ENCODE peak calls at places on chromosomes 11 and 22, in four cellular contexts. I is HL-60, E is body of pancreas, A is GM20000. Q is an unnamed sample.
A peak's percentile ranks its signal among the peaks of the same experiment; 100 is the strongest.

GRCh38 chr11:45918331-45918941 is 759 bp upstream of the PEX16 start:
- DNase-seq in E (peak; percentile 88), A (peak; percentile 89), I (no peak), Q (peak; percentile 87)

GRCh38 chr22:25478111-25478510 is 86.4 kb upstream of the GRK3 start:
- DNase-seq in I (no peak), A (no peak), E (no peak), Q (no peak)

GRCh38 chr22:31605851-31606585 is 56.0 kb downstream of the PISD start:
- DNase-seq in A (no peak), I (no peak), E (no peak), Q (no peak)

GRCh38 chr11:73258104-73258684 is 13.9 kb upstream of the P2RY6 start:
- DNase-seq in E (no peak), A (no peak), I (no peak), Q (no peak)

GRCh38 chr11:26703792-26704191 is 18.1 kb downstream of the SLC5A12 start:
- DNase-seq in A (no peak), E (no peak), I (no peak), Q (no peak)

GRCh38 chr11:63177872-63178271 is 33.9 kb upstream of the SLC22A24 start:
- DNase-seq in E (no peak), I (no peak), A (no peak), Q (no peak)

GRCh38 chr22:17164392-17165024 is 5.4 kb upstream of the HDHD5 start:
- DNase-seq in E (no peak), I (no peak), A (no peak), Q (no peak)

GRCh38 chr11:45580399-45580798 is 85.0 kb downstream of the CHST1 start:
- DNase-seq in E (no peak), I (no peak), A (no peak), Q (peak; percentile 28)

GRCh38 chr11:129375731-129376657 is at the start of gene BARX2:
- DNase-seq in A (peak; percentile 55), E (peak; percentile 77), I (no peak), Q (no peak)

GRCh38 chr11:129313588-129314288 is 61.9 kb upstream of the BARX2 start:
- DNase-seq in A (no peak), E (peak; percentile 38), I (no peak), Q (no peak)

GRCh38 chr11:65427691-65428577 is 5.3 kb downstream of the NEAT1 start:
- DNase-seq in I (peak; percentile 48), A (no peak), E (peak; percentile 64), Q (no peak)

GRCh38 chr11:56932572-56933235 is 56.0 kb upstream of the OR5AK2 start:
- DNase-seq in E (no peak), A (no peak), I (no peak), Q (peak; percentile 60)

GRCh38 chr11:2567026-2567671 is 122.3 kb downstream of the KCNQ1 start:
- DNase-seq in A (no peak), E (no peak), I (no peak), Q (no peak)

GRCh38 chr22:41940853-41941765 is 5.8 kb downstream of the CENPM start:
- DNase-seq in E (peak; percentile 88), A (peak; percentile 67), I (peak; percentile 65), Q (peak; percentile 88)

GRCh38 chr11:17572359-17572690 is 25.3 kb downstream of the OTOG start:
- DNase-seq in A (no peak), I (no peak), E (no peak), Q (no peak)

GRCh38 chr22:49918911-49919881 is 762 bp downstream of the CRELD2 start:
- DNase-seq in E (peak; percentile 22), I (no peak), A (no peak), Q (no peak)

GRCh38 chr22:39913886-39914285 is 13.0 kb downstream of the GRAP2 start:
- DNase-seq in E (no peak), I (no peak), A (no peak), Q (no peak)

GRCh38 chr11:130611791-130612251 is 163.4 kb downstream of the ADAMTS15 start:
- DNase-seq in A (no peak), I (no peak), E (no peak), Q (no peak)

GRCh38 chr22:50606561-50607365 is 6.2 kb downstream of the MAPK8IP2 start:
- DNase-seq in A (peak; percentile 29), I (no peak), E (no peak), Q (no peak)

GRCh38 chr11:65559951-65560537 is 1.9 kb upstream of the LTBP3 start:
- DNase-seq in E (peak; percentile 48), A (no peak), I (no peak), Q (peak; percentile 63)

GRCh38 chr22:19359554-19360299 is 68.2 kb upstream of the CLTCL1 start:
- DNase-seq in E (no peak), A (no peak), I (no peak), Q (no peak)

GRCh38 chr11:70727899-70728620 is 329.7 kb downstream of the CTTN start:
- DNase-seq in E (no peak), A (no peak), I (no peak), Q (no peak)

GRCh38 chr11:116610190-116610589 is 162.6 kb downstream of the BUD13 start:
- DNase-seq in I (no peak), A (no peak), E (no peak), Q (no peak)

DNA sequence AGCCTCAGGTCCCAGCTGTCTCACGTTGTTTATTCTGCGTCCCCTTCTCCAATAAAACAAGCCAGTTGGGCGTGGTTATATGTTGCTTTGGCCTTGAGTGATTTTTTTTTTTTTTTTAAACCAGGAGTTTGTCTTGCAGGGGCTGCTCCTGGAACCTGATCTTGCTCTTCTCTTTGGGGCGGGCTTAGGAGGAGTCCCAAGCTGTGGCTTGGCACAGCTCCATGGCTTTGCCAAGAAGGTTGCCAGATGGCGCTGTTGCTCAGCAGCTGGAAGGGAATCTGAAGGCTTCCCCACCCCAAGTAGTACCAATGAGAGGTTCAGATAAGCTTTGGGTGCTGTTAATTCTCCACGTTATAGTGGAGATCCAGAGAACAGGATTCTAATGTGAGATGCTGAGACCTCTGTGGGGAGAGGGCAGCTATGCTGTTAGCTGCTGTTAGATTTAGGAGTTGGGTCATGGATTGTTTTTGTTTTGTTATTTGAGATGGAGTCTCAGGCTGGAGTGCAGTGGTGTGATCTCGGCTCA is 2.0 kb upstream of the FERMT3 start:
- DNase-seq in E (peak; percentile 93), I (peak; percentile 84), A (peak; percentile 79), Q (peak; percentile 78)
- TF ChIP-seq CTCF in E (peak; percentile 87), I (peak; percentile 86), A (peak; percentile 76), Q (peak; percentile 12)

GRCh38 chr11:126886636-126887035 is 113.9 kb downstream of the KIRREL3 start:
- DNase-seq in I (no peak), E (no peak), A (no peak), Q (no peak)
- TF ChIP-seq CTCF in I (no peak), E (no peak), A (no peak), Q (no peak)

DNA sequence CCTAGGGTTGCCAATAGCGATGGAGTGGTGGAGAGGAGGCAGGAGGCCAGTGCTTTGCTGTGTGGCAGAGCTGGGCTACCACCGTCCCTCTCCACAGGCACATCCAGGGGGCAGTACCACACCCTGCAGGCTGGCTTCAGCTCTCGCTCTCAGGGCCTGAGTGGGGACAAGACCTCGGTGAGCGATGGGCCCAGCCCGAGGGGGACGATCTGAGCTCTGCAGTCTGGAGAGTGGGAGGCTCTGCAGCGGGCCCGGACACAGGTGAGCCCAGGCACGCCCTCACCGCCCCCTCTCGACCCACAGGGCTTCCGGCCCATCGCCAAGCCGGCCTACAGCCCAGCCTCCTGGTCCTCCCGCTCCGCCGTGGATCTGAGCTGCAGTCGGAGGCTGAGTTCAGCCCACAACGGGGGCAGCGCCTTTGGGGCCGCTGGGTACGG is 2.5 kb downstream of the PKP3 start:
- DNase-seq in I (no peak), E (no peak), A (peak; percentile 71), Q (no peak)
- TF ChIP-seq CTCF in I (peak; percentile 19), E (peak; percentile 6), A (no peak), Q (peak; percentile 24)

DNA sequence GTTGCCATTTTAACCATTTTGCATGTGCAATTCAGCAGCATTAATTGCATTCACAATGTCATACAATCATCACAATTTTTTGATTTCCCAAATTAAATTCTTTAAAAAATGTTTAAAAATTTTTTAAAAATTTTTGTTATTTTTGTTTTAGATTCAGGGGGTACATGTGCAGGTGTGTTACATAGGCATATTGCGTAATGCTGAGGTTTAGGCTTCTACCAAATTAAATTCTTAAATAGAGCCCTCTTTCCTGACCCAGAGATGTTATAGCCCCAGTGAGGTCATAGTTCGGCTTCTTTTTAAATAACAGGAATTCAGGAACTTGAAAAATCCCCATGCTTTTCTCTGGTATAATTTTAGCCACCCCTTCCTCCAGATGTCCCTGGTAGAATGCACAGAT is 11.3 kb upstream of the AMPD3 start:
- DNase-seq in A (no peak), I (no peak), E (no peak), Q (no peak)
- TF ChIP-seq CTCF in A (no peak), I (no peak), E (no peak), Q (no peak)

DNA sequence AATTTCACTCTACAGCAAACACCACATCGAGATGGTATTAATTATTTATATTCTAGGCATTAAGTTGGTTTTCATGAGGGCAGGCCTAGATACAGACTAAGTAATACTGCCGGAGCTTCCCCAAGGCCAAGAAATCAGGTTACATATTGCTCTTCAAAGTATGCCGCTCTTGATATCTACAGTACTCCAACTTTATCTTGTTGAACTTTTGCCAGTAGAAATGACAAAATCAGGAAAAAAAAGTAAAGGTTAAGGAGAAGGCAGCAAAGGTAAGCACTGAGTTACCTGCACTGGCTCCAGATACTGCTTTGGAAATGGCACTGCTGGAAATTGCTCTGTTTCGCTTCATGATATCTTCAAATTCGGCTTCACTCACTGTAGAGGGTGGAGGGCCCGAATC is 14.4 kb downstream of the CPSF7 start:
- DNase-seq in I (no peak), E (no peak), A (no peak), Q (no peak)
- TF ChIP-seq CTCF in I (no peak), E (no peak), A (no peak), Q (no peak)

Q was measured in Calu3.